ENCODE peak calls at places on chromosome 11, in eight cellular contexts. One of them, this sample, is unnamed.
A peak's percentile ranks its signal among the peaks of the same experiment; 100 is the strongest.

GRCh38 chr11:113110046-113110445 is 148.8 kb downstream of the NCAM1 start:
- DNase-seq in CD8-positive, alpha-beta memory T cell: no peak
- DNase-seq in upper lobe of right lung: no peak
- DNase-seq in thoracic aorta: no peak
- DNase-seq in cardiac muscle cell: no peak
- DNase-seq in AG10803: no peak
- DNase-seq in BE2C: no peak
- DNase-seq in epithelial cell of esophagus: no peak
- DNase-seq in this sample: no peak

GRCh38 chr11:121534131-121535093 is 81.6 kb upstream of the SORL1-AS1 start:
- DNase-seq in CD8-positive, alpha-beta memory T cell: no peak
- DNase-seq in upper lobe of right lung: no peak
- DNase-seq in thoracic aorta: no peak
- DNase-seq in cardiac muscle cell: no peak
- DNase-seq in AG10803: peak; percentile 55
- DNase-seq in BE2C: no peak
- DNase-seq in epithelial cell of esophagus: peak; percentile 60
- DNase-seq in this sample: peak; percentile 13

GRCh38 chr11:3058753-3059664 is 1.8 kb upstream of the CARS1 start:
- DNase-seq in CD8-positive, alpha-beta memory T cell: no peak
- DNase-seq in upper lobe of right lung: no peak
- DNase-seq in thoracic aorta: no peak
- DNase-seq in cardiac muscle cell: no peak
- DNase-seq in AG10803: peak; percentile 78
- DNase-seq in BE2C: no peak
- DNase-seq in epithelial cell of esophagus: peak; percentile 92
- DNase-seq in this sample: peak; percentile 73

GRCh38 chr11:130227373-130227772 is 67.8 kb downstream of the ST14 start:
- DNase-seq in CD8-positive, alpha-beta memory T cell: no peak
- DNase-seq in upper lobe of right lung: no peak
- DNase-seq in thoracic aorta: no peak
- DNase-seq in cardiac muscle cell: no peak
- DNase-seq in AG10803: no peak
- DNase-seq in BE2C: no peak
- DNase-seq in epithelial cell of esophagus: no peak
- DNase-seq in this sample: no peak

GRCh38 chr11:3738723-3739122 is 58.6 kb downstream of the NUP98 start:
- DNase-seq in CD8-positive, alpha-beta memory T cell: no peak
- DNase-seq in upper lobe of right lung: no peak
- DNase-seq in thoracic aorta: no peak
- DNase-seq in cardiac muscle cell: no peak
- DNase-seq in AG10803: no peak
- DNase-seq in BE2C: no peak
- DNase-seq in epithelial cell of esophagus: no peak
- DNase-seq in this sample: no peak

GRCh38 chr11:120666121-120666639 is 154.6 kb downstream of the GRIK4 start:
- DNase-seq in CD8-positive, alpha-beta memory T cell: no peak
- DNase-seq in upper lobe of right lung: no peak
- DNase-seq in thoracic aorta: no peak
- DNase-seq in cardiac muscle cell: no peak
- DNase-seq in AG10803: no peak
- DNase-seq in BE2C: no peak
- DNase-seq in epithelial cell of esophagus: no peak
- DNase-seq in this sample: no peak

GRCh38 chr11:13283636-13284035 is 6.0 kb downstream of the BMAL1 start:
- DNase-seq in CD8-positive, alpha-beta memory T cell: no peak
- DNase-seq in upper lobe of right lung: no peak
- DNase-seq in thoracic aorta: no peak
- DNase-seq in cardiac muscle cell: no peak
- DNase-seq in AG10803: no peak
- DNase-seq in BE2C: no peak
- DNase-seq in epithelial cell of esophagus: no peak
- DNase-seq in this sample: no peak

GRCh38 chr11:108117746-108118371 is 3.5 kb upstream of the ACAT1 start:
- DNase-seq in CD8-positive, alpha-beta memory T cell: no peak
- DNase-seq in upper lobe of right lung: no peak
- DNase-seq in thoracic aorta: no peak
- DNase-seq in cardiac muscle cell: peak; percentile 21
- DNase-seq in AG10803: peak; percentile 73
- DNase-seq in BE2C: no peak
- DNase-seq in epithelial cell of esophagus: peak; percentile 57
- DNase-seq in this sample: peak; percentile 72

GRCh38 chr11:132977241-132977640 is 555.1 kb downstream of the OPCML start:
- DNase-seq in CD8-positive, alpha-beta memory T cell: no peak
- DNase-seq in upper lobe of right lung: no peak
- DNase-seq in thoracic aorta: no peak
- DNase-seq in cardiac muscle cell: no peak
- DNase-seq in AG10803: no peak
- DNase-seq in BE2C: no peak
- DNase-seq in epithelial cell of esophagus: no peak
- DNase-seq in this sample: no peak

GRCh38 chr11:28808771-28809170 is 700.6 kb downstream of the METTL15 start:
- DNase-seq in CD8-positive, alpha-beta memory T cell: no peak
- DNase-seq in upper lobe of right lung: no peak
- DNase-seq in thoracic aorta: no peak
- DNase-seq in cardiac muscle cell: no peak
- DNase-seq in AG10803: no peak
- DNase-seq in BE2C: no peak
- DNase-seq in epithelial cell of esophagus: peak; percentile 88
- DNase-seq in this sample: no peak

GRCh38 chr11:61885784-61886580 is 5.4 kb downstream of the FADS3 start:
- DNase-seq in CD8-positive, alpha-beta memory T cell: no peak
- DNase-seq in upper lobe of right lung: no peak
- DNase-seq in thoracic aorta: no peak
- DNase-seq in cardiac muscle cell: no peak
- DNase-seq in AG10803: no peak
- DNase-seq in BE2C: no peak
- DNase-seq in epithelial cell of esophagus: no peak
- DNase-seq in this sample: no peak

DNA sequence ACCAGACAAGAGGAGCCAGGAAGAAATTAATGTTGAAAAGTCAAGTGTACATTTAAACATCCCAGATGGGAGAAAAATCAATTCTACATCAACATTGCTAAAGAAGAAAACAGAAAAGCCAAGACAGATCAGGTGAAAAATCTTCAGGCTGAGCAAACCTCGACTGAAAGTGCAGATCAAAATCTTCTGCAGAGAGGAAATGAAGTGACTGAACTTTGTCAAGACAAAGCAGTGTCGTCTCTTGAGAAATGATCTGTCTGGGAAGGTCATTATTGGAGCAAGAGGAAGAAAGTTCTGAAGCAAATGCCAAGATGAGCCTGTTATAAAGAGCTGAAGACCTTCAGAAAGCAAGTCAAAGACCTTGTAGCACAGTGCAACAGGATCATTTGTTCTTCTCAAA is 5.8 kb upstream of the PLEKHB1 start:
- DNase-seq in CD8-positive, alpha-beta memory T cell: no peak
- DNase-seq in upper lobe of right lung: no peak
- DNase-seq in thoracic aorta: no peak
- DNase-seq in cardiac muscle cell: no peak
- DNase-seq in AG10803: no peak
- DNase-seq in BE2C: no peak
- DNase-seq in epithelial cell of esophagus: no peak
- DNase-seq in this sample: no peak
- H3K4me3 ChIP-seq in CD8-positive, alpha-beta memory T cell: no peak overlapping the region
- H3K4me3 ChIP-seq in upper lobe of right lung: no peak overlapping the region
- H3K4me3 ChIP-seq in thoracic aorta: no peak overlapping the region
- H3K4me3 ChIP-seq in cardiac muscle cell: no peak overlapping the region
- H3K4me3 ChIP-seq in AG10803: no peak overlapping the region
- H3K4me3 ChIP-seq in BE2C: no peak overlapping the region
- H3K4me3 ChIP-seq in epithelial cell of esophagus: no peak overlapping the region
- H3K4me3 ChIP-seq in this sample: no peak overlapping the region

GRCh38 chr11:64642418-64642735 is 51.4 kb downstream of the SLC22A12 start:
- DNase-seq in CD8-positive, alpha-beta memory T cell: no peak
- DNase-seq in upper lobe of right lung: no peak
- DNase-seq in thoracic aorta: no peak
- DNase-seq in cardiac muscle cell: no peak
- DNase-seq in AG10803: no peak
- DNase-seq in BE2C: no peak
- DNase-seq in epithelial cell of esophagus: no peak
- DNase-seq in this sample: no peak
- H3K4me3 ChIP-seq in CD8-positive, alpha-beta memory T cell: no peak overlapping the region
- H3K4me3 ChIP-seq in upper lobe of right lung: no peak overlapping the region
- H3K4me3 ChIP-seq in thoracic aorta: no peak overlapping the region
- H3K4me3 ChIP-seq in cardiac muscle cell: no peak overlapping the region
- H3K4me3 ChIP-seq in AG10803: no peak overlapping the region
- H3K4me3 ChIP-seq in BE2C: no peak overlapping the region
- H3K4me3 ChIP-seq in epithelial cell of esophagus: no peak overlapping the region
- H3K4me3 ChIP-seq in this sample: no peak overlapping the region

DNA sequence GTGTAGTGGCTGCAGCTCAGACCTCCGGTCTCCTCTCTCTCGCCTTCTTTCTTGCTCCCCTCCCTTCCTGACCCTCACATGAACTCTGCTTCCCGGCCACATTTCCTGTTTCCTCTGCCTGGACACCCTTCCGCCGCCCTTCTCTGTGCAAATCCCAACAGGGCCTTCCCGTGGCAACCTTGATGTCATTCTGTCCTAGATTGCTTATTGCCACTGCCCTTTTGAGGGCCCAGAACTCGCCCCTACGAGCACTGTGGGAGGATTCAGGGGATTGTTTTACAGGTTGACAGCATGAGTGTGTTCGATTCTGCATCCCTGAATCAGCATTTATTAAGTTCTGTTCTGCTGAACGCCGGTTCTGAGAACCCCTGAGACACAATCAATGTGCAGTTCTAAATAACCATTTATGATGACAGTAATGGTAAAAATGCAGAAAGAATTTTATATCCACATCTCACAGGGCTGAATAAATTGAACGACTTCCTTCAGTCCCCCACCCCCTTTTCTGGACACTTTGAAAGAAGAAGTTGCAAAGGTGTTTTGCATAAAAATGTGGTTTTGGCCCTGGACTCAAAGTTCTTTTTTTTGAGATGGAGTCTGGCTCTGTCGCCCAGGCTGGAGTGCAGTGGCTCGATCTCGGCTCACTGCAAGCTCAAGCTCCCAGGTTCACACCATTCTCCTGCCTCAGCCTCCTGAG is 6.4 kb downstream of the BATF2 start:
- DNase-seq in CD8-positive, alpha-beta memory T cell: no peak
- DNase-seq in upper lobe of right lung: no peak
- DNase-seq in thoracic aorta: no peak
- DNase-seq in cardiac muscle cell: no peak
- DNase-seq in AG10803: no peak
- DNase-seq in BE2C: no peak
- DNase-seq in epithelial cell of esophagus: no peak
- DNase-seq in this sample: no peak
- H3K4me3 ChIP-seq in CD8-positive, alpha-beta memory T cell: no peak overlapping the region
- H3K4me3 ChIP-seq in upper lobe of right lung: peak overlapping the region; percentile 26
- H3K4me3 ChIP-seq in thoracic aorta: no peak overlapping the region
- H3K4me3 ChIP-seq in cardiac muscle cell: no peak overlapping the region
- H3K4me3 ChIP-seq in AG10803: no peak overlapping the region
- H3K4me3 ChIP-seq in BE2C: no peak overlapping the region
- H3K4me3 ChIP-seq in epithelial cell of esophagus: no peak overlapping the region
- H3K4me3 ChIP-seq in this sample: no peak overlapping the region

GRCh38 chr11:96242971-96243647 is 99.9 kb downstream of the MAML2 start:
- DNase-seq in CD8-positive, alpha-beta memory T cell: peak; percentile 77
- DNase-seq in upper lobe of right lung: peak; percentile 96
- DNase-seq in thoracic aorta: peak; percentile 85
- DNase-seq in cardiac muscle cell: peak; percentile 95
- DNase-seq in AG10803: peak; percentile 98
- DNase-seq in BE2C: peak; percentile 96
- DNase-seq in epithelial cell of esophagus: peak; percentile 98
- DNase-seq in this sample: peak; percentile 99
- H3K4me3 ChIP-seq in CD8-positive, alpha-beta memory T cell: peak overlapping the region; percentile 40
- H3K4me3 ChIP-seq in upper lobe of right lung: peak overlapping the region; percentile 49
- H3K4me3 ChIP-seq in thoracic aorta: peak overlapping the region; percentile 75
- H3K4me3 ChIP-seq in cardiac muscle cell: peak overlapping the region; percentile 13
- H3K4me3 ChIP-seq in AG10803: peak overlapping the region; percentile 48
- H3K4me3 ChIP-seq in BE2C: peak overlapping the region; percentile 65
- H3K4me3 ChIP-seq in epithelial cell of esophagus: peak overlapping the region; percentile 47
- H3K4me3 ChIP-seq in this sample: peak overlapping the region; percentile 43

GRCh38 chr11:58575377-58576020 is at the start of gene LPXN:
- DNase-seq in CD8-positive, alpha-beta memory T cell: peak; percentile 65
- DNase-seq in upper lobe of right lung: no peak
- DNase-seq in thoracic aorta: no peak
- DNase-seq in cardiac muscle cell: no peak
- DNase-seq in AG10803: peak; percentile 83
- DNase-seq in BE2C: no peak
- DNase-seq in epithelial cell of esophagus: peak; percentile 74
- DNase-seq in this sample: peak; percentile 39
- H3K4me3 ChIP-seq in CD8-positive, alpha-beta memory T cell: peak within 1 kb of the TSS; percentile 83
- H3K4me3 ChIP-seq in upper lobe of right lung: peak within 1 kb of the TSS; percentile 94
- H3K4me3 ChIP-seq in thoracic aorta: peak within 1 kb of the TSS; percentile 84
- H3K4me3 ChIP-seq in cardiac muscle cell: no peak within 1 kb of the TSS
- H3K4me3 ChIP-seq in AG10803: peak within 1 kb of the TSS; percentile 45
- H3K4me3 ChIP-seq in BE2C: no peak within 1 kb of the TSS
- H3K4me3 ChIP-seq in epithelial cell of esophagus: no peak within 1 kb of the TSS
- H3K4me3 ChIP-seq in this sample: no peak within 1 kb of the TSS